ENCODE peak calls at places on chromosome 6, in four cellular contexts. U, M, F and K are unnamed samples.

GRCh38 chr6:11538049-11538798 is 675 bp downstream of the TMEM170B start:
- DNase-seq in U (no peak), F (no peak), M (peak; percentile 30), K (peak; percentile 31)

GRCh38 chr6:147508073-147508870 is at the start of gene SAMD5:
- DNase-seq in M (peak; percentile 89), U (no peak), F (no peak), K (peak; percentile 30)

GRCh38 chr6:127119361-127120108 is 1.1 kb downstream of the RSPO3 start:
- DNase-seq in U (no peak), F (no peak), M (no peak), K (peak; percentile 31)

GRCh38 chr6:34243901-34244884 is 4.6 kb downstream of the SMIM29 start:
- DNase-seq in U (no peak), F (no peak), M (peak; percentile 84), K (no peak)

GRCh38 chr6:45116714-45117410 is 211.3 kb upstream of the RUNX2 start:
- DNase-seq in U (no peak), F (no peak), M (no peak), K (no peak)

GRCh38 chr6:24283043-24283985 is 74.5 kb downstream of the DCDC2 start:
- DNase-seq in U (peak; percentile 80), M (peak; percentile 40), F (peak; percentile 59), K (peak; percentile 36)

GRCh38 chr6:116027821-116028220 is 32.9 kb downstream of the FRK start:
- DNase-seq in M (no peak), F (no peak), U (no peak), K (no peak)

GRCh38 chr6:25769983-25770382 is 15.4 kb downstream of the SLC17A4 start:
- DNase-seq in M (no peak), U (no peak), F (no peak), K (no peak)

GRCh38 chr6:90431521-90432407 is 135.1 kb upstream of the BACH2 start:
- DNase-seq in U (no peak), M (no peak), F (no peak), K (no peak)

GRCh38 chr6:125738276-125738675 is 11.2 kb upstream of the HEY2 start:
- DNase-seq in M (no peak), U (no peak), F (no peak), K (no peak)

GRCh38 chr6:80210618-80211017 is 104.1 kb downstream of the BCKDHB start:
- DNase-seq in F (peak; percentile 13), M (no peak), U (no peak), K (no peak)

GRCh38 chr6:90097357-90097756 is 199.3 kb downstream of the BACH2 start:
- DNase-seq in M (no peak), U (no peak), F (no peak), K (no peak)

GRCh38 chr6:106084973-106085686 is 1.0 kb upstream of the PRDM1 start:
- DNase-seq in M (no peak), F (no peak), U (no peak), K (no peak)

GRCh38 chr6:117502580-117502979 is 20.1 kb downstream of the DCBLD1 start:
- DNase-seq in M (no peak), F (no peak), U (no peak), K (no peak)

GRCh38 chr6:30541515-30542403 is 14.5 kb downstream of the GNL1 start:
- DNase-seq in M (peak; percentile 91), U (peak; percentile 74), F (peak; percentile 62), K (peak; percentile 43)

GRCh38 chr6:34181903-34182302 is 36.0 kb upstream of the GRM4 start:
- DNase-seq in F (no peak), U (no peak), M (no peak), K (no peak)

DNA sequence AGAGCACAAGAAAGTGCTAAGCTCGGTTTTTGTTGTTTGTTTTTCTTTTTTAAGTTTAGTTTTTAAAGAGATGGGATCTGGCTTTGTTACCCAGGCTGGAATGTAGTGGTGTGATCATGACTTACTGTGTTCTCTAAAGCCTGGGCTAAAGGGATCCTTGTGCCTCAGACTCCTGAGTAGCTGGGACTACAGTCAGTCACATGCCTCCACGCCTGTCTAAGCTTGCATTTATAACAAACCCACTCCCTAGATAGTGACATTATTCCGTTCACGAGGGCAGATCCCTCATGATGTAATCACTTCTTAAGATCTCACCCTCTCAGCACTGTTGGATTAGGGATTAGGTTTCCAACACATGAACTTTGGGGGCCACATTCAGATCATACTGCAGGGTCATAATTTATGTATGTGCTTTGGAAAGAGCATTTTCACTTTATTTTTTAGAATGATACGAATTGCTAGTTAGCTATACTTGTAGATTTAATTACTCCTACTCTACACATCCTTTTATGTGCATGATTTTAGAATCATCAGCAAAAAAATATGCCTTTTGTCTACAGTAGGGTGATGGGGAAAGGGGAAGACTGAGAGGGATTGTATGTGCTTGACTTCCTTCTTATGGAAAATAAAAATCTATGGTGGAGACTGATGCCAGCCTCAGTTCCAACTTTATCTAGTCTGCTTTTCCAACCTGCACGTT is 167.8 kb downstream of the JARID2 start:
- DNase-seq in F (no peak), M (no peak), U (no peak), K (no peak)
- TF ChIP-seq SPI1 in F (no peak), M (no peak), U (no peak), K (no peak)

GRCh38 chr6:63580704-63580961 is 8.4 kb downstream of the LOC128125822 start:
- DNase-seq in U (no peak), M (no peak), F (no peak), K (no peak)

GRCh38 chr6:63582579-63583231 is 10.4 kb downstream of the LOC128125822 start:
- DNase-seq in M (no peak), U (no peak), F (no peak), K (no peak)

GRCh38 chr6:63581355-63581998 is 9.2 kb downstream of the LOC128125822 start:
- DNase-seq in M (no peak), U (no peak), F (no peak), K (no peak)

GRCh38 chr6:63584125-63584514 is 11.8 kb downstream of the LOC128125822 start:
- DNase-seq in U (no peak), M (no peak), F (no peak), K (no peak)

GRCh38 chr6:63584566-63584965 is 12.3 kb downstream of the LOC128125822 start:
- DNase-seq in F (no peak), M (no peak), U (no peak), K (no peak)
- TF ChIP-seq SPI1 in F (no peak), M (no peak), U (no peak), K (no peak)

GRCh38 chr6:73752943-73753342 is 56.9 kb downstream of the CD109 start:
- DNase-seq in U (no peak), M (no peak), F (no peak), K (no peak)
- TF ChIP-seq SPI1 in U (no peak), M (no peak), F (no peak), K (no peak)

DNA sequence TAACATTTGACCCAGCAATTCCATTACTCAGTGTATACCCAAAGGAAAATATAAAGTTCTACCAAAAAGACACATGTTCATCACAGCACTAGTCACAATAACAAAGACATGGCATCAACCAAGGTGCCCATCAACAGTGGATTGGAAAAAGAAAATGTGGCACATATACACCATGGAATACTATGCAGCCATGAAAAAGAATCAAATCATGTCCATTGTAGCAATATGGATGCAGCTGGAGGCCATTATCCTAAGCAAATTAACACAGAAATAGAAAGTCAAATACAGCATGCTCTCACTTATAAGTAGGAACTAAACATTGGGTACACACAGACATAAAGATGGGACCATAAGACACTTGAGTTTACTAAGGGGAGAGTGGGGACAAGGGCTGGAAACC is 441.9 kb upstream of the ID4 start:
- DNase-seq in U (no peak), M (no peak), F (no peak), K (no peak)
- TF ChIP-seq SPI1 in U (no peak), M (no peak), F (no peak), K (no peak)

GRCh38 chr6:20678831-20679352 is 144.6 kb downstream of the CDKAL1 start:
- DNase-seq in U (no peak), M (no peak), F (no peak), K (no peak)
- TF ChIP-seq SPI1 in U (no peak), M (no peak), F (no peak), K (no peak)

GRCh38 chr6:136962661-136963060 is 40.6 kb downstream of the SLC35D3 start:
- DNase-seq in F (no peak), U (no peak), M (no peak), K (no peak)
- TF ChIP-seq SPI1 in F (no peak), U (no peak), M (no peak), K (no peak)

GRCh38 chr6:150527100-150527499 is 72.6 kb upstream of the PLEKHG1 start:
- DNase-seq in F (no peak), M (no peak), U (no peak), K (no peak)
- TF ChIP-seq SPI1 in F (no peak), M (no peak), U (no peak), K (no peak)